ENCODE peak calls at places on chromosome 5, in six cellular contexts. S is upper lobe of left lung, T is lower lobe of right lung, F is gastrocnemius medialis, C is heart right ventricle, X is HCT116. V is an unnamed sample.

GRCh38 chr5:147177125-147177840 is 57.5 kb upstream of the STK32A start:
- DNase-seq in S (no peak), T (no peak), F (no peak), C (no peak), X (no peak), V (no peak)

GRCh38 chr5:21121213-21121612 is 1133.2 kb upstream of the CDH18 start:
- DNase-seq in S (no peak), T (no peak), F (no peak), C (no peak), X (no peak), V (no peak)

GRCh38 chr5:10652151-10652550 is 88.3 kb downstream of the ANKRD33B start:
- DNase-seq in S (no peak), T (no peak), F (no peak), C (no peak), X (no peak), V (no peak)

GRCh38 chr5:59299006-59299405 is 594.5 kb downstream of the PDE4D start:
- DNase-seq in S (no peak), T (no peak), F (no peak), C (no peak), X (no peak), V (no peak)

GRCh38 chr5:181204561-181205401 is at the start of gene TRIM7:
- DNase-seq in S (no peak), T (peak; percentile 74), F (no peak), C (peak; percentile 40), X (no peak), V (peak; percentile 69)

GRCh38 chr5:139903805-139904565 is 108.4 kb downstream of the PSD2 start:
- DNase-seq in S (no peak), T (no peak), F (no peak), C (no peak), X (no peak), V (no peak)

GRCh38 chr5:56003179-56003578 is 8.4 kb upstream of the IL6ST start:
- DNase-seq in S (peak; percentile 54), T (no peak), F (peak; percentile 37), C (no peak), X (peak; percentile 15), V (no peak)

GRCh38 chr5:65394078-65394477 is 87.6 kb downstream of the ADAMTS6 start:
- DNase-seq in S (no peak), T (no peak), F (no peak), C (peak; percentile 6), X (no peak), V (peak; percentile 48)

GRCh38 chr5:1007221-1007680 is 1.4 kb upstream of the NKD2 start:
- DNase-seq in S (no peak), T (peak; percentile 36), F (no peak), C (peak; percentile 2), X (no peak), V (no peak)

GRCh38 chr5:17129093-17129492 is 88.3 kb upstream of the BASP1 start:
- DNase-seq in S (no peak), T (no peak), F (no peak), C (no peak), X (no peak), V (no peak)

GRCh38 chr5:73544429-73545402 is 20.7 kb downstream of the ANKRA2 start:
- DNase-seq in S (peak; percentile 76), T (peak; percentile 62), F (no peak), C (no peak), X (no peak), V (no peak)

GRCh38 chr5:176870110-176870591 is 29.0 kb downstream of the HK3 start:
- DNase-seq in S (peak; percentile 26), T (no peak), F (no peak), C (peak; percentile 14), X (peak; percentile 57), V (no peak)

GRCh38 chr5:145697251-145698016 is 137.7 kb downstream of the PRELID2 start:
- DNase-seq in S (no peak), T (no peak), F (no peak), C (no peak), X (peak; percentile 40), V (no peak)

GRCh38 chr5:176673651-176674583 is 26.6 kb downstream of the TSPAN17 start:
- DNase-seq in S (no peak), T (no peak), F (no peak), C (no peak), X (no peak), V (no peak)

GRCh38 chr5:117594165-117594564 is 1019.5 kb upstream of the SEMA6A start:
- DNase-seq in S (no peak), T (no peak), F (peak; percentile 13), C (no peak), X (no peak), V (no peak)

GRCh38 chr5:159208508-159209437 is 580 bp downstream of the RNF145 start:
- DNase-seq in S (peak; percentile 29), T (peak; percentile 65), F (no peak), C (peak; percentile 50), X (no peak), V (peak; percentile 45)

GRCh38 chr5:145587308-145588071 is 247.7 kb downstream of the PRELID2 start:
- DNase-seq in S (no peak), T (no peak), F (no peak), C (no peak), X (peak; percentile 94), V (no peak)

GRCh38 chr5:33891731-33892418 is at the start of gene ADAMTS12:
- DNase-seq in S (no peak), T (no peak), F (no peak), C (peak; percentile 41), X (no peak), V (peak; percentile 60)

GRCh38 chr5:119049824-119050449 is 20.9 kb upstream of the DMXL1 start:
- DNase-seq in S (no peak), T (no peak), F (no peak), C (no peak), X (no peak), V (no peak)

GRCh38 chr5:59709833-59710232 is 183.7 kb downstream of the PDE4D start:
- DNase-seq in S (no peak), T (no peak), F (no peak), C (peak; percentile 19), X (no peak), V (no peak)

GRCh38 chr5:177600458-177601018 is 606 bp downstream of the B4GALT7 start:
- DNase-seq in S (no peak), T (no peak), F (no peak), C (no peak), X (no peak), V (no peak)

GRCh38 chr5:65213921-65214525 is 267.7 kb downstream of the ADAMTS6 start:
- DNase-seq in S (no peak), T (no peak), F (no peak), C (no peak), X (peak; percentile 26), V (no peak)

GRCh38 chr5:59062986-59063683 is 480.3 kb downstream of the RAB3C start:
- DNase-seq in S (no peak), T (no peak), F (no peak), C (no peak), X (no peak), V (no peak)

GRCh38 chr5:135891280-135891679 is 4.4 kb downstream of the IL9 start:
- DNase-seq in S (no peak), T (no peak), F (no peak), C (no peak), X (no peak), V (no peak)

GRCh38 chr5:150247726-150248125 is 41.8 kb downstream of the CAMK2A start:
- DNase-seq in S (no peak), T (no peak), F (no peak), C (no peak), X (no peak), V (no peak)

GRCh38 chr5:165981721-165982120 is 2309.7 kb upstream of the WWC1 start:
- DNase-seq in S (no peak), T (no peak), F (no peak), C (no peak), X (no peak), V (no peak)

GRCh38 chr5:79938468-79938867 is 52.6 kb downstream of the MTX3 start:
- DNase-seq in S (no peak), T (no peak), F (no peak), C (no peak), X (no peak), V (no peak)

GRCh38 chr5:79936644-79937216 is 54.3 kb downstream of the MTX3 start:
- DNase-seq in S (no peak), T (no peak), F (no peak), C (no peak), X (no peak), V (no peak)

GRCh38 chr5:79932510-79933504 is 58.3 kb downstream of the MTX3 start:
- DNase-seq in S (no peak), T (no peak), F (no peak), C (peak; percentile 41), X (no peak), V (peak; percentile 24)

GRCh38 chr5:79934681-79935080 is 56.4 kb downstream of the MTX3 start:
- DNase-seq in S (no peak), T (no peak), F (no peak), C (no peak), X (no peak), V (no peak)

DNA sequence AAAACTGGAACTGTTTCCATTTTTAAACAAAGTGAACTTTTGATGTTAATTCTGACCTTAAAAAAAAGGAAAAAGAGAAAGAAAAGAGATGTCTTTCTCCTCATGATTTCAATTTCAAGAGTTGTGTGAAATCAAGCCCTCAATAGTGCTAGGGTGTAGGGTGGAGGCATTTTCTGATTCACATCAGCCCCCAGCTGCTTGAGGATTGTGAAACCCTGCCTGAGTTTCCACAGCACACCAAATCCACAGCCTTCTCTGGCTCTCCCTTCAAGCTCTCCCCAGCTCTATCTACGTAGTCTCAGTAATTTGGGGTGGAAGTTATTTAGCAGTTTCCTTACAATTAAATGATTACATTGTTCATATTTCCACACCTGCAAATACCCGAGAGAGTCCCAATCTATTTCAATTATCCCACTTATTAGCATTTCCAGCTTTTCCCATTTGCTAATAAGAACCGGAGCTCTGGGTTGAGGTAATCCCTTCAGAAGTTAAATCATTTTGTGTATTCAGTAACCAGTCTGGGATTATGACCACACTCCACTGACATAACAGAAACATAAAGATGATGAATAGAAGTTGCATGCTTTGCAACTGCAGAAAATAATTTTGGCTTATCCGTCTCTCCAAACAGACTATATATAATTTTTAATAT is 54.9 kb downstream of the MTX3 start:
- DNase-seq in S (no peak), T (no peak), F (peak; percentile 13), C (peak; percentile 22), X (no peak), V (no peak)
- H3K4me3 ChIP-seq in S (no peak overlapping the region), T (no peak overlapping the region), F (no peak overlapping the region), C (no peak overlapping the region), X (no peak overlapping the region), V (no peak overlapping the region)

DNA sequence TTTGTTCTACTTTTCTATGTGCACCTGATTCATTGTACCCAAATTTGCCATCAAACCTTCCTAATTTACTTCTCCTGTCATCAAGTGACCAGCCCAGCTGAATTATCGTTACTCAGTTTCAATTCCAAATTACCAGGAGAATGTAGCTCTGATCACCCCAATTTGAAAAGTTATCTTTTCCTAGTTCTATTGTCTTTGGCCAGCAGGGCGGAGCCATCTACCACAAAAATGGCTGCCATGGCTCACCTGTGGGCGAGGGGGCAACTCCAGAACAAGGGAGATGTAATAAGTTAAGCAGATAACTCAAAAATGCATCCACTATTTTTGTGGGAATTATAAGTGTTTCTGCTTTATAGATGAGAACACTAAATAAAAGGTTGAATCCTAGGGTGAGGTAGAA is 133.8 kb upstream of the MOCS2 start:
- DNase-seq in S (no peak), T (no peak), F (no peak), C (no peak), X (no peak), V (no peak)
- TF ChIP-seq CTCF in S (no peak), T (no peak), F (no peak), C (no peak), X (no peak), V (no peak)

GRCh38 chr5:69477170-69477569 is 15.4 kb upstream of the OCLN start:
- DNase-seq in S (no peak), T (no peak), F (no peak), C (no peak), X (no peak), V (no peak)
- H3K9me3 ChIP-seq in S (no peaks in the 10 kb centered on the region), T (no peaks in the 10 kb centered on the region), F (no peaks in the 10 kb centered on the region), C (no peaks in the 10 kb centered on the region), X (no peaks in the 10 kb centered on the region), V (no peaks in the 10 kb centered on the region)

GRCh38 chr5:154611341-154611767 is 133.3 kb upstream of the HAND1 start:
- DNase-seq in S (no peak), T (no peak), F (no peak), C (no peak), X (no peak), V (no peak)
- H3K4me3 ChIP-seq in S (no peak overlapping the region), T (peak overlapping the region; percentile 49), F (peak overlapping the region; percentile 11), C (no peak overlapping the region), X (no peak overlapping the region), V (peak overlapping the region; percentile 32)